ENCODE peak calls at places on chromosomes 5 and 9, in five cellular contexts. F is CD8-positive, alpha-beta T cell; I is AG04449; T is AG04450; M is fibroblast of mammary gland. A is an unnamed sample.

GRCh38 chr9:101485873-101486692 is 47.6 kb upstream of the RNF20 start:
- DNase-seq in M (peak; percentile 27), T (no peak), F (no peak), I (no peak), A (peak; percentile 7)

GRCh38 chr9:107137495-107138202 is 145.4 kb upstream of the RAD23B start:
- DNase-seq in M (peak; percentile 56), I (no peak), T (no peak), F (no peak), A (peak; percentile 60)

GRCh38 chr5:158178535-158178934 is 319.6 kb upstream of the CLINT1 start:
- DNase-seq in F (no peak), I (no peak), M (no peak), T (no peak), A (no peak)

GRCh38 chr5:181088289-181088688 is 42.7 kb downstream of the OR2V1 start:
- DNase-seq in M (no peak), I (no peak), T (no peak), F (no peak), A (no peak)

GRCh38 chr5:177132504-177133118 is 962 bp upstream of the NSD1 start:
- DNase-seq in F (peak; percentile 31), I (no peak), M (peak; percentile 19), T (no peak), A (no peak)

GRCh38 chr5:156951354-156951753 is 11.7 kb downstream of the TIMD4 start:
- DNase-seq in M (no peak), F (no peak), I (no peak), T (no peak), A (no peak)

GRCh38 chr5:1882337-1883119 is at the start of gene IRX4:
- DNase-seq in T (no peak), I (no peak), M (peak; percentile 32), F (no peak), A (peak; percentile 15)

GRCh38 chr9:127057970-127058644 is 64.3 kb downstream of the ANGPTL2 start:
- DNase-seq in I (no peak), T (no peak), F (no peak), M (peak; percentile 59), A (no peak)

DNA sequence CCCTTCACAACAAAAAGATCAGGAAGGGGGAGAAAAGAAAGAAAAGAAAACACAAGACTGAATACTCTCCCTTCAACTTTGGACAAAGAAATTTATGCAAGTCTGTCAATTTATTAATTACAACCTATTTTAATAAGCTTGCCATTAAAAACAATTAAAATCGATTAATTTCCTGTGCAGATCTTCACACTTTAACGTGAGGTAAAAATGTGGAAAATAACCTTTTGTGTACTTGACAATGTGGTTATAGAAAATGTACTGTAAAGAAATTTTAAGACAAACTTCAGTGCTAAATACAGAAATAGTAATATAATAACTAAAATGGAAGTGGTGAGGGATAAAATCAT is 2.7 kb upstream of the MLLT3 start:
- DNase-seq in M (no peak), F (no peak), T (no peak), I (no peak), A (no peak)
- H3K4me3 ChIP-seq in M (no peak overlapping the region), F (no peak overlapping the region), T (no peak overlapping the region), I (no peak overlapping the region), A (peak overlapping the region; percentile 66)

DNA sequence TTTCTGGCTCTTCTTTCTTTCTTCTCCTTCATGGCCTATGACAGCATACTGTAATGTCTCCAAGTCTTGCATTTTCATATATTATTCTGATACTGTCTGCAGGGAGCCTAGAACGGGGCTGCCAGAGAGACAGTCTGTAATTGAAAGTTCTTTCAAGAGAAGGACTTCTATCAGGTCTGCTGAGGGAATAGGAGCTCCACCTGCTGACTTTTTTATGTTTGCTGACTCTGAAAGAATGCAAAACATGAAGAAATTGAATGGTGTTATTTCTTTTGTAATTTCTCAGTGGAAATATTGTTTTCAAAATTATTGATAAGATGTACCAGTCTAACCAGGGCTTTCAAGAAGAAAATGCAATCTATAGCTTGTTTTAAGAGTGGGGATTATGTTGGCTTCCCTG is 121.9 kb upstream of the RFX3 start:
- DNase-seq in F (no peak), T (no peak), M (no peak), I (no peak), A (no peak)
- TF ChIP-seq CTCF in F (no peak), T (no peak), M (no peak), I (no peak), A (no peak)

DNA sequence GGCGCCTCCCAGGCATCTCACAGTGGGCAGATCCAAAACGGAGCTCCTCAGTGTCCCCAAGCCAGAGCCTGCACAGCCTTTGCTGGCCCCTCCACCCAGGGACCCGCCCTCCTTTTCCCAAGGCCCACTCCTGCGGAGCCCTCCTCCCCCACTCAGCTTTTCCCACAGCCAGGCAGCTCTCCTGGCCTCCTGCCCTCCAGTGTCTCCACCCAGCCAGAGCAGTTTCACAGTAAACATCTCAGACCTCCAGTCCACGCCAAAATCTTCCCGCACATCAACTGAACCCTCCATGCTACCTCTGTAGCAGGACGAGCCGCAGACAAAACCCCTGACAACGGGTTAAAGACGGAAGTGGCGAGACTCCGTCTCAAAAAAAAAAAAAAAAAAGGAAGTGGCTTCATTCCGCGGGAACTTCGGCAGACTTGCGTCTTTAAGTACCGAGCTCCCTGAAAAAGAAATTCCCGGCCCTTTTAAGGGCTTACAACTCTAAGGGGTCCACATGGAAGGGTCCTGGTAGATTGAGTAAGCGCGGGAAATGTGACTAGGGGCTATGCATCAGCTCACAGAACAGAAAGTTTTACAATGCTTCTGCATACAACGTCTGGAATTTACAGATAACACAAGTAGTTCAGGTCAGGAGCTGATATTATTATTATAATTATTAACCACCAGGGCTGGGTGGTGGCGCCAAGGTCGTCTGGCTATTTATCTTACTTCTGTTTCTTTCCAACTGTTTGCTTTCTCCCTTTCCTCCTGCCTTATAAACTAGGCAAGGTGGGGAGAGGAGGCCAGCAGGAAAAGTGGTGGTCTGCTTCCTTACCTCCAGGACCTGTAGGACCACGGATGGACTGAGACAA is 11.4 kb upstream of the GRIN1 start:
- DNase-seq in M (no peak), F (no peak), T (no peak), I (no peak), A (peak; percentile 24)
- H3K4me3 ChIP-seq in M (peak overlapping the region; percentile 72), F (peak overlapping the region; percentile 83), T (peak overlapping the region; percentile 32), I (no peak overlapping the region), A (peak overlapping the region; percentile 76)

DNA sequence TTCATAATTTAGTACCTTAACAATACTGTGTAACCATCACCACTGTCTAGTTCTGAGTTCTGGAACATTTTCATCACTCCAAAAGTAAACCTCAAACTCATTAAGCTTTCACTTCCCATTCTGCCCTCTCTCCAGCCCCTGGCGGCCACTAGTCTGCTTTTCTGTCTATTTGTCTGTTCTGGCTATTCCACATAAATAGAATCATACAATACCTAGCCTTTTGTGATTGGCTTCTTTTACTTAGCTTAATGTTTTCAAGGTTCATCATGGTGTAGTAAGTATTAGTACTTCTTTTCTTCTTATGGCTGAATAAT is 138.7 kb downstream of the RAPGEF6 start:
- DNase-seq in I (no peak), M (no peak), F (no peak), T (no peak), A (no peak)
- TF ChIP-seq CTCF in I (no peak), M (no peak), F (no peak), T (no peak), A (no peak)

DNA sequence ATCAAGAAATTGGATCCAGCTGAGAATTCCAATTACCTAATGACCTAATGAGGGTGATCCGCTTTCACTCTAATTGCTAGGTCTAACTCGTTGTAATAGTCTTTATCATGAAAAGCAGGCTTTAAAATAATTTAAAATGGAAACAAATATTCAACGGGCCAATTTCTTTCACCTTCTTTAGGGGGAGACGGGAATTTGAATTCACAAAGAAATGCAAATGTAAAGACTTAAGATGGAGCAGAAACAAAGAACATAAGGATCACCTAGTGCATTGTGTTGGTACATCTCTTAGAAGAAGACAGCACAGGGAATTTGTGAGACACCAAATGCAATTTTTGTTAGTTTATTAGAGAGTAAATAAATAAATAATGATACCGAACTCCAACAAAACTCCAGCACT is 1.5 kb upstream of the KCNN2 start:
- DNase-seq in T (no peak), F (no peak), I (no peak), M (no peak), A (no peak)
- H3K4me3 ChIP-seq in T (peak overlapping the region; percentile 69), F (no peak overlapping the region), I (peak overlapping the region; percentile 65), M (no peak overlapping the region), A (no peak overlapping the region)

DNA sequence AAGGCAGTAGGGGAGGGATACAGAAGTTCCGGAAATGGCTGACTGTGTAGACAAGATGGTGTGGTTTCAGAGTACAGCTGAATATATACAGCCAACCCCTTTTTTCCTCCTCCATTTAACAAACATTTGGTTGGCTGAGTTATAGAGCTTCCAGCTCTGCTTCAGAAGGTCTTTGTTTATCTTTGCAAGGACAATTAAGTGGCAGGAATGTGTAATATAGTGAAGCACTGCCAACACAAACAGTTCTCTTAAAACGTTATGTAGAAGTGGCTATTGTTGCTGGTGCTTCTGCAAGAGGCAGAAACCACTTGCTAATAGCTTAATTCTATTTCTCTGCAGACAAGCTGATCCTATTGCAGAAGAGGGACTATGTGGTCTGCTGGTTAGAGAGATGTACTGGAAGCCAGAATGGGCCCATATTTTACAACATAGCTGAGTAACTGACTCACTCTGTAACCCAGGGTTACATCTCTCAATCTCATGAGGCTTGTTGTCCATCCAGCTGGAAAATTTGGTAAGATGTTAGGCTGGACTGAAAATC is 62.7 kb upstream of the OSMR start:
- DNase-seq in M (peak; percentile 96), I (peak; percentile 97), F (no peak), T (peak; percentile 83), A (peak; percentile 93)
- TF ChIP-seq CTCF in M (peak; percentile 18), I (no peak), F (no peak), T (peak; percentile 37), A (no peak)